ENCODE peak calls at places on chromosomes 1 and 21, in six cellular contexts. J is endothelial cell of umbilical vein, T is HCT116, N is IMR-90, C is heart left ventricle, G is A549. V is an unnamed sample.
A peak's percentile ranks its signal among the peaks of the same experiment; 100 is the strongest.

GRCh38 chr1:53285969-53286760 is 41.7 kb downstream of the LRP8 start:
- DNase-seq in N (no peak), C (no peak), T (no peak), J (no peak), G (no peak), V (no peak)

GRCh38 chr1:117830222-117830621 is 99.2 kb downstream of the GDAP2 start:
- DNase-seq in C (no peak), N (no peak), G (no peak), T (no peak), J (no peak), V (no peak)

GRCh38 chr1:116777831-116778830 is 23.9 kb downstream of the CD2 start:
- DNase-seq in N (peak; percentile 66), G (no peak), J (no peak), T (no peak), C (no peak), V (no peak)

GRCh38 chr1:176206961-176207902 is at the start of gene COP1:
- DNase-seq in G (peak; percentile 97), J (peak; percentile 95), N (peak; percentile 93), T (peak; percentile 91), C (peak; percentile 97), V (peak; percentile 90)

GRCh38 chr1:23664837-23665795 is 26.5 kb upstream of the RPL11 start:
- DNase-seq in N (no peak), T (peak; percentile 34), G (no peak), J (peak; percentile 39), C (no peak), V (no peak)

GRCh38 chr1:178456472-178456871 is 40.3 kb downstream of the CLEC20A start:
- DNase-seq in T (no peak), G (no peak), N (no peak), C (no peak), J (no peak), V (no peak)

GRCh38 chr1:167881069-167881468 is 32.9 kb downstream of the ADCY10 start:
- DNase-seq in T (no peak), G (no peak), C (no peak), N (peak; percentile 69), J (no peak), V (no peak)

GRCh38 chr1:11320153-11320936 is 47.3 kb downstream of the UBIAD1 start:
- DNase-seq in N (no peak), C (no peak), G (peak; percentile 23), J (no peak), T (no peak), V (no peak)

GRCh38 chr1:40939320-40940059 is 40.0 kb upstream of the CTPS1 start:
- DNase-seq in T (no peak), J (no peak), C (no peak), N (peak; percentile 70), G (no peak), V (no peak)

GRCh38 chr21:42009018-42009830 is 936 bp downstream of the ZBTB21 start:
- DNase-seq in N (peak; percentile 81), J (peak; percentile 69), T (no peak), C (peak; percentile 56), G (peak; percentile 6), V (no peak)

GRCh38 chr1:177571485-177572076 is 398.3 kb downstream of the SEC16B start:
- DNase-seq in G (no peak), T (no peak), N (no peak), C (no peak), J (peak; percentile 48), V (no peak)

GRCh38 chr1:4367230-4367629 is 287.2 kb upstream of the AJAP1 start:
- DNase-seq in J (no peak), G (no peak), C (no peak), T (no peak), N (no peak), V (no peak)

GRCh38 chr21:42659416-42660117 is 6.1 kb downstream of the PDE9A start:
- DNase-seq in T (no peak), N (no peak), C (no peak), G (no peak), J (no peak), V (no peak)

GRCh38 chr1:46281021-46281420 is 22.4 kb downstream of the LRRC41 start:
- DNase-seq in T (no peak), N (no peak), C (no peak), J (no peak), G (no peak), V (no peak)

GRCh38 chr1:1080951-1081310 is 6.8 kb upstream of the RNF223 start:
- DNase-seq in J (no peak), C (no peak), G (no peak), T (no peak), N (no peak), V (no peak)

GRCh38 chr1:7948950-7949349 is 8.3 kb upstream of the TNFRSF9 start:
- DNase-seq in C (no peak), N (peak; percentile 87), T (no peak), G (no peak), J (no peak), V (peak; percentile 79)

GRCh38 chr1:41810446-41810845 is 108.3 kb downstream of the HIVEP3 start:
- DNase-seq in N (peak; percentile 63), J (peak; percentile 41), G (no peak), C (no peak), T (no peak), V (peak; percentile 35)

GRCh38 chr1:14742181-14742980 is 143.9 kb downstream of the KAZN start:
- DNase-seq in C (no peak), N (peak; percentile 98), G (peak; percentile 80), T (peak; percentile 79), J (no peak), V (peak; percentile 44)

GRCh38 chr1:83845437-83846071 is 153.4 kb downstream of the TTLL7 start:
- DNase-seq in T (no peak), C (no peak), N (no peak), G (no peak), J (no peak), V (no peak)

GRCh38 chr1:54325705-54326461 is 80.3 kb downstream of the SSBP3 start:
- DNase-seq in J (peak; percentile 61), G (no peak), N (no peak), T (no peak), C (no peak), V (no peak)

GRCh38 chr1:115643219-115643618 is 1.4 kb downstream of the VANGL1 start:
- DNase-seq in J (no peak), G (no peak), N (no peak), C (no peak), T (no peak), V (no peak)

GRCh38 chr1:115640384-115640783 is 1.4 kb upstream of the VANGL1 start:
- DNase-seq in T (no peak), C (no peak), N (no peak), J (no peak), G (no peak), V (no peak)

GRCh38 chr1:115642168-115643072 is 650 bp downstream of the VANGL1 start:
- DNase-seq in C (peak; percentile 42), G (peak; percentile 32), J (peak; percentile 46), T (no peak), N (peak; percentile 20), V (peak; percentile 47)

GRCh38 chr1:115643636-115644035 is 1.9 kb downstream of the VANGL1 start:
- DNase-seq in G (no peak), N (no peak), T (no peak), C (no peak), J (no peak), V (no peak)

GRCh38 chr1:115641762-115642167 is at the start of gene VANGL1:
- DNase-seq in G (peak; percentile 56), J (peak; percentile 53), T (no peak), C (peak; percentile 78), N (peak; percentile 49), V (peak; percentile 81)
- TF ChIP-seq POLR2A in G (peak; percentile 42), J (peak; percentile 24), T (peak; percentile 53), C (peak; percentile 37), N (no peak), V (peak; percentile 60)

DNA sequence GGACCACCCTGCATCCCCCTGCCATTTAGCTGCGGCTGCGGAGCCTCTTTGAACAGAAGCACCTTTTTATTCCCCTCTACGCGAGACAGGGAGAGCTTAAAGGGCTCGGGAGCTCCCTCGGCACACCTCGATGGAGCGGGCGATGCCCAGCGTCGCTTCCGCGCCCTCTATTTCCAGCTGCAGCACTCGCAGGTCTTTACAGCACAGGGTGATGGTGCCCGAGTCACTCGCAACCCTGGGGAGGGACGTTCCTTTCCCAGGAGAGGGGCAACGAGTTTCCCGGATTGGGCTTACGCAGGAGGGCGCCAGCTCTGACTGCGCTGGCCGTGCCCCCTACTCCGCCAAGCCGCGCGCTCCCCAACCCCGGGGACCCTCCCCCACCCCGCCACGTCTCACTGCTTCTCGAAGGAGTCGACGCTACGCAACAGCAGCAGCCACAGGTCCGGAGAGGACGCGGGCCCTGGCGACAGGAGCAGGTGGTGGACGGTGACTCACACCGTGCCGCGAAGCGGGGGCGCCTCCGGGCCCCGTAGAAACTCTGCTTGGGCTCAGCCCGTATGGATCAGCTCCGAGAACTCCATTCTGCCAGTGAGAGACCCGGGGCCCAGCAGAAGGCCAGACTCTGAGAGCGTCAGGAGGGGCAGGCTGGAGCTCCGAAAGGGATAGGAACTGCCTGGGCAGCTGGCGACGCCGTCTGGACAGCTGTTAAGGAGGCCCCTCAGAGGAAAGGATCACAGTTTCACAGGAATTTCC is 5.8 kb upstream of the FAM167B start:
- DNase-seq in J (peak; percentile 76), C (peak; percentile 71), N (peak; percentile 66), T (no peak), G (peak; percentile 42), V (no peak)
- TF ChIP-seq POLR2A in J (no peak), C (peak; percentile 19), N (peak; percentile 51), T (no peak), G (no peak), V (no peak)

GRCh38 chr1:244833734-244834595 is 1.5 kb upstream of the COX20 start:
- DNase-seq in G (peak; percentile 67), T (peak; percentile 80), J (peak; percentile 89), C (peak; percentile 58), N (peak; percentile 69), V (peak; percentile 34)

GRCh38 chr1:244835276-244836134 is at the start of gene COX20:
- DNase-seq in T (peak; percentile 71), N (peak; percentile 88), G (peak; percentile 66), C (peak; percentile 92), J (peak; percentile 91), V (peak; percentile 47)

GRCh38 chr1:244836598-244836997 is 1.1 kb downstream of the COX20 start:
- DNase-seq in G (no peak), C (no peak), T (no peak), N (peak; percentile 25), J (no peak), V (no peak)

GRCh38 chr1:244836135-244836521 is 670 bp downstream of the COX20 start:
- DNase-seq in G (peak; percentile 52), J (peak; percentile 65), N (peak; percentile 47), C (no peak), T (no peak), V (peak; percentile 25)

GRCh38 chr1:244834596-244835275 is 722 bp upstream of the COX20 start:
- DNase-seq in N (peak; percentile 92), C (peak; percentile 90), T (peak; percentile 75), J (peak; percentile 92), G (peak; percentile 71), V (peak; percentile 49)
- TF ChIP-seq POLR2A in N (peak; percentile 84), C (peak; percentile 34), T (no peak), J (peak; percentile 11), G (peak; percentile 86), V (peak; percentile 92)

GRCh38 chr1:228240411-228241240 is 32.8 kb downstream of the OBSCN start:
- DNase-seq in J (no peak), N (no peak), T (no peak), C (no peak), G (no peak), V (no peak)
- TF ChIP-seq POLR2A in J (no peak), N (no peak), T (no peak), C (no peak), G (no peak), V (no peak)

V was measured in H54.